ENCODE peak calls at places on chromosomes 5 and 9, in nine cellular contexts. J is posterior vena cava; K is NCI-H2107; M is activated CD4-positive, alpha-beta T cell treated with anti-CD3 and anti-CD28 coated beads, Interleukin-2, amount 10 ng/mL, durations not matched to agents 24 days and 14 days; C is stimulated activated CD8-positive, alpha-beta memory T cell treated with anti-CD3 and anti-CD28 coated beads, Interleukin-15, amount 100 ng/mL, for 48 hours; X is EL; O is coronary artery; U is activated effector memory CD4-positive, alpha-beta T cell treated with anti-CD3 and anti-CD28 coated beads, Interleukin-2, amount 50 U/mL, for 16 hours; S is nucleus accumbens. H is an unnamed sample.

GRCh38 chr5:171357843-171358242 is 29.8 kb upstream of the NPM1 start:
- DNase-seq in J (no peak), K (no peak), M (no peak), C (no peak), X (no peak), O (no peak), U (no peak), S (no peak), H (no peak)

GRCh38 chr9:81416476-81417298 is 272.7 kb downstream of the TLE1 start:
- DNase-seq in J (no peak), K (no peak), M (no peak), C (no peak), X (peak), O (no peak), U (no peak), S (no peak), H (peak)

GRCh38 chr5:61132559-61132958 is 29.7 kb downstream of the SMIM15 start:
- DNase-seq in J (no peak), K (no peak), M (no peak), C (no peak), X (peak), O (no peak), U (no peak), S (no peak), H (no peak)

GRCh38 chr5:168366124-168366523 is 74.7 kb downstream of the WWC1 start:
- DNase-seq in J (no peak), K (no peak), M (no peak), C (no peak), X (peak), O (no peak), U (no peak), S (no peak), H (peak)

GRCh38 chr9:19988281-19988680 is 199.4 kb upstream of the SLC24A2 start:
- DNase-seq in J (no peak), K (no peak), M (no peak), C (no peak), X (no peak), O (no peak), U (no peak), S (no peak), H (no peak)

GRCh38 chr5:51104556-51104955 is 278.7 kb upstream of the ISL1 start:
- DNase-seq in J (no peak), K (no peak), M (no peak), C (no peak), X (no peak), O (no peak), U (no peak), S (no peak), H (no peak)

GRCh38 chr5:16934669-16935068 is 1.4 kb downstream of the MYO10 start:
- DNase-seq in J (no peak), K (no peak), M (no peak), C (no peak), X (peak), O (no peak), U (no peak), S (no peak), H (peak)

GRCh38 chr5:149951138-149951749 is 6.7 kb upstream of the PDE6A start:
- DNase-seq in J (no peak), K (no peak), M (no peak), C (no peak), X (no peak), O (no peak), U (no peak), S (no peak), H (no peak)

GRCh38 chr9:4864698-4865097 is 72.0 kb downstream of the RCL1 start:
- DNase-seq in J (no peak), K (no peak), M (no peak), C (no peak), X (no peak), O (no peak), U (no peak), S (no peak), H (no peak)

GRCh38 chr5:71899865-71900342 is 180.8 kb downstream of the CARTPT start:
- DNase-seq in J (no peak), K (no peak), M (peak), C (no peak), X (peak), O (no peak), U (no peak), S (no peak), H (no peak)

GRCh38 chr5:174511711-174512253 is 212.6 kb upstream of the MSX2 start:
- DNase-seq in J (no peak), K (no peak), M (no peak), C (no peak), X (no peak), O (no peak), U (no peak), S (no peak), H (no peak)

GRCh38 chr5:40383719-40384651 is 295.7 kb upstream of the PTGER4 start:
- DNase-seq in J (no peak), K (no peak), M (peak), C (no peak), X (peak), O (no peak), U (no peak), S (no peak), H (peak)

GRCh38 chr9:37486616-37487544 is 1.1 kb downstream of the POLR1E start:
- DNase-seq in J (no peak), K (no peak), M (peak), C (no peak), X (peak), O (peak), U (no peak), S (peak), H (peak)

GRCh38 chr5:139116256-139116655 is 81.9 kb downstream of the SIL1 start:
- DNase-seq in J (no peak), K (no peak), M (no peak), C (no peak), X (no peak), O (no peak), U (no peak), S (no peak), H (no peak)

GRCh38 chr5:168204165-168204564 is 87.3 kb upstream of the WWC1 start:
- DNase-seq in J (no peak), K (no peak), M (no peak), C (no peak), X (no peak), O (no peak), U (no peak), S (no peak), H (no peak)